ENCODE peak calls at places on chromosome 17, in six cellular contexts. Y is AG04450; I is tibial nerve; D is heart left ventricle; S is adrenal gland; M is effector memory CD4-positive, alpha-beta T cell. G is an unnamed sample.

GRCh38 chr17:48625502-48626201 is 506 bp downstream of the HOXB9 start:
- DNase-seq in D (no peak), Y (no peak), S (no peak), M (no peak), I (no peak), G (peak; percentile 39)

GRCh38 chr17:40564195-40564882 is 933 bp downstream of the CCR7 start:
- DNase-seq in D (no peak), S (no peak), Y (no peak), I (no peak), M (peak; percentile 44), G (peak; percentile 55)

GRCh38 chr17:48506246-48506645 is 24.6 kb downstream of the HOXB1 start:
- DNase-seq in S (no peak), Y (no peak), I (no peak), M (no peak), D (no peak), G (no peak)

GRCh38 chr17:65855245-65855644 is 293.8 kb upstream of the AXIN2 start:
- DNase-seq in D (no peak), I (no peak), Y (no peak), S (no peak), M (no peak), G (no peak)

GRCh38 chr17:78057113-78057740 is 71.3 kb downstream of the TMC6 start:
- DNase-seq in M (no peak), D (no peak), I (no peak), S (no peak), Y (no peak), G (no peak)

GRCh38 chr17:71941920-71942319 is 178.9 kb upstream of the SOX9 start:
- DNase-seq in S (no peak), D (no peak), I (no peak), M (no peak), Y (no peak), G (no peak)

GRCh38 chr17:2975469-2975958 is 87.9 kb downstream of the OR1D5 start:
- DNase-seq in D (no peak), S (peak; percentile 46), M (no peak), Y (no peak), I (no peak), G (no peak)

GRCh38 chr17:81734405-81735055 is 22.4 kb downstream of the SLC25A10 start:
- DNase-seq in M (no peak), S (no peak), D (no peak), I (no peak), Y (no peak), G (no peak)

GRCh38 chr17:48068491-48068961 is 20.4 kb downstream of the NFE2L1 start:
- DNase-seq in Y (no peak), I (no peak), D (no peak), S (no peak), M (no peak), G (no peak)

GRCh38 chr17:16459850-16460550 is 32.0 kb downstream of the LRRC75A start:
- DNase-seq in D (no peak), I (no peak), S (no peak), M (no peak), Y (no peak), G (no peak)

GRCh38 chr17:73829676-73830280 is 185.5 kb upstream of the SDK2 start:
- DNase-seq in S (no peak), I (no peak), Y (no peak), D (no peak), M (no peak), G (no peak)

GRCh38 chr17:15384142-15384803 is 42.9 kb upstream of the TEKT3 start:
- DNase-seq in M (no peak), S (peak; percentile 54), Y (no peak), I (peak; percentile 53), D (peak; percentile 44), G (no peak)

GRCh38 chr17:79054200-79054599 is 20.4 kb upstream of the ENGASE start:
- DNase-seq in S (no peak), D (no peak), Y (no peak), M (no peak), I (no peak), G (no peak)

GRCh38 chr17:67253379-67253778 is 8.4 kb upstream of the HELZ start:
- DNase-seq in I (no peak), Y (no peak), M (no peak), S (no peak), D (no peak), G (no peak)

GRCh38 chr17:2893422-2893914 is 97.2 kb downstream of the RAP1GAP2 start:
- DNase-seq in Y (no peak), D (no peak), I (no peak), S (peak; percentile 62), M (no peak), G (no peak)

GRCh38 chr17:52604105-52604504 is 445.6 kb upstream of the CA10 start:
- DNase-seq in M (no peak), S (no peak), D (no peak), I (no peak), Y (no peak), G (no peak)

GRCh38 chr17:31433091-31433790 is 41.8 kb downstream of the RAB11FIP4 start:
- DNase-seq in M (peak; percentile 31), S (no peak), I (no peak), D (no peak), Y (no peak), G (peak; percentile 50)

GRCh38 chr17:48055531-48056245 is 7.5 kb downstream of the NFE2L1 start:
- DNase-seq in D (no peak), S (no peak), Y (peak; percentile 60), I (no peak), M (no peak), G (no peak)

GRCh38 chr17:31832748-31833147 is 26.3 kb downstream of the COPRS start:
- DNase-seq in Y (no peak), M (no peak), D (no peak), S (no peak), I (no peak), G (no peak)

GRCh38 chr17:46013502-46014165 is 14.6 kb downstream of the STH start:
- DNase-seq in Y (peak; percentile 27), M (no peak), S (no peak), D (no peak), I (no peak), G (no peak)
- H3K27ac ChIP-seq in Y (no peak overlapping the region), M (no peak overlapping the region), S (no peak overlapping the region), D (no peak overlapping the region), I (no peak overlapping the region), G (no peak overlapping the region)

DNA sequence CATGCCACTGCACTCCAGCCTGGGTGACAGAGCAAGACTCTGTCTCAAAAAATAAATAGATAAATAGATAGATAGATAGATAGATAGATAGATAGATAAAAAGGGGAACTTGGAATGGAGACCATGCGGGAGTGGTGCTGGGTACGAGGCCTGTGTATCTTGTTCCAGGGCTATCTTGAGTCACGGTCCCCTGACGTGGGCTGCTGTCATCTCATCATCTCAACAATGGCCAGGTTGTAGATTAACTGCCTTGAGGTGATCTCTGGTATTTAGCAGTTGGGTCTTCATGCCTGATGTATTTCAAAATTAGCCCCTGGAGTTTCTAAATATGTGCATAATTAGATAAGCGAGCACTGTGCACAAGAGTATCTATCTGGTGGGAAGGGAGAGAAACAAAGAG is 212.1 kb downstream of the CDRT15L2 start:
- DNase-seq in I (no peak), M (no peak), D (no peak), S (no peak), Y (no peak), G (no peak)
- H3K27ac ChIP-seq in I (no peak overlapping the region), M (no peak overlapping the region), D (no peak overlapping the region), S (no peak overlapping the region), Y (no peak overlapping the region), G (no peak overlapping the region)

GRCh38 chr17:8964801-8965393 is 610 bp downstream of the PIK3R5 start:
- DNase-seq in I (no peak), S (peak; percentile 25), M (peak; percentile 33), Y (no peak), D (no peak), G (peak; percentile 26)
- H3K27ac ChIP-seq in I (no peak overlapping the region), S (no peak overlapping the region), M (peak overlapping the region; percentile 84), Y (no peak overlapping the region), D (peak overlapping the region; percentile 95), G (peak overlapping the region; percentile 84)

GRCh38 chr17:76561799-76562268 is 22.0 kb downstream of the PRCD start:
- DNase-seq in Y (no peak), S (peak; percentile 56), I (no peak), M (no peak), D (no peak), G (no peak)

GRCh38 chr17:76561332-76561731 is 21.5 kb downstream of the PRCD start:
- DNase-seq in I (no peak), Y (no peak), M (peak; percentile 28), S (no peak), D (no peak), G (no peak)

GRCh38 chr17:76560877-76561221 is 21.0 kb downstream of the PRCD start:
- DNase-seq in D (no peak), M (no peak), Y (no peak), S (no peak), I (no peak), G (no peak)

GRCh38 chr17:76558210-76559095 is 18.6 kb downstream of the PRCD start:
- DNase-seq in I (no peak), Y (no peak), S (no peak), M (no peak), D (no peak), G (no peak)

DNA sequence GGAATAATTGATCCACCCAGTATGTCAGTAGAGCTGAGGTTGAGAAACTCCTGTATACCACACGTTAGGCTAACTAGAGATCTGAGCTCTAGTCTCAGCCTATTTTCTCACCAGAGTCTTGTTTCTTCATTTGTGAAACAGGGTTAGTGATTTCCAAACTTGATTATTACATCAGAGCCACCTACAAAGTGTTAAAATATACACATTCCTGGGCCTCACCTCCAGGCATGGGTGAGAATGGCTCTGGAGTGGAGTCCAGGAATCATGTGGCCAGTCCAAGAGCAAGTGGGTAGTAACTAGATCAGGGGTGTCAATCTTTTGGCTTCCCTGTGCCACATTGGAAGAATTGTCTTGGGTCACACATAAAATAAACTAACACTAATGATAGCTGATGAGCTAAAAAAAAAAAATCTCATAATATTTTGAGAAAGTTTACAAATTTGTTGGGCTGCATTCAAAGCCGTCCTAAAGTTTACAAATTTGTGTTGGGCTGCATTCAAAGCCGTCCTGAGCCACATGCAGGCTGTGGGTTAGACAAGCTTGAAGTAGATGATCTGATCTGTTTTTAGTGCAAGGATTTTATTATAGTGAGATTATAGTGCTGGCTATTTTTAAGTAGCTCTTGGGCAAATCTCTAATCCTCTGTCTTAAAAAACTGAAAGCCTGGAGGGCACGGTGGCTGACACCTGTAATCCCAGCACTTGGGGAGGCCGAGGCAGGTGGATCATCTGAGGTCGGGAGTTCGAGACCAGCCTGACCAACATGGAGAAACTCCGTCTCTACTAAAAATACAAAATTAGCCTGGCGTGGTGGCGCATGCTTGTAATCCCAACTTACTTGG is 20.4 kb downstream of the PRCD start:
- DNase-seq in S (no peak), Y (no peak), M (no peak), D (no peak), I (no peak), G (no peak)
- H3K27ac ChIP-seq in S (no peak overlapping the region), Y (peak overlapping the region; percentile 11), M (peak overlapping the region; percentile 70), D (peak overlapping the region; percentile 75), I (peak overlapping the region; percentile 36), G (no peak overlapping the region)

GRCh38 chr17:80254396-80255241 is 6.0 kb upstream of the RNF213 start:
- DNase-seq in M (peak; percentile 42), S (peak; percentile 92), D (no peak), I (peak; percentile 23), Y (peak; percentile 68), G (no peak)
- H3K27ac ChIP-seq in M (peak overlapping the region; percentile 56), S (peak overlapping the region; percentile 85), D (peak overlapping the region; percentile 90), I (no peak overlapping the region), Y (peak overlapping the region; percentile 88), G (peak overlapping the region; percentile 22)